ENCODE peak calls at places on chromosomes 13 and 19, in five cellular contexts. B is HFF-Myc; S is NCI-H524; F is upper lobe of right lung; H is stimulated activated CD8-positive, alpha-beta memory T cell treated with anti-CD3 and anti-CD28 coated beads, Interleukin-7, amount 100 ng/mL, for 1 hour. R is an unnamed sample.

GRCh38 chr13:27131202-27131623 is 40.4 kb downstream of the USP12 start:
- DNase-seq in B (no peak), S (no peak), F (no peak), H (peak), R (no peak)

GRCh38 chr13:80338781-80339577 is 1.9 kb downstream of the SPRY2 start:
- DNase-seq in B (no peak), S (peak), F (peak), H (no peak), R (peak)

GRCh38 chr19:14809272-14810057 is 25.5 kb downstream of the OR7A5 start:
- DNase-seq in B (no peak), S (no peak), F (no peak), H (no peak), R (no peak)

GRCh38 chr19:3360494-3361383 is 5.6 kb upstream of the NFIC start:
- DNase-seq in B (no peak), S (peak), F (peak), H (peak), R (no peak)

GRCh38 chr13:73171926-73172325 is 113.1 kb downstream of the KLF5 start:
- DNase-seq in B (no peak), S (no peak), F (no peak), H (no peak), R (no peak)

GRCh38 chr19:5340637-5341447 is at the start of gene PTPRS:
- DNase-seq in B (no peak), S (peak), F (peak), H (peak), R (peak)

GRCh38 chr19:11092181-11092538 is 2.9 kb downstream of the LDLR start:
- DNase-seq in B (no peak), S (no peak), F (no peak), H (no peak), R (no peak)

GRCh38 chr19:7870571-7871279 is 3.5 kb downstream of the PRR36 start:
- DNase-seq in B (no peak), S (no peak), F (peak), H (no peak), R (peak)

GRCh38 chr13:45994752-45995151 is 57.8 kb downstream of the ZC3H13 start:
- DNase-seq in B (no peak), S (no peak), F (no peak), H (no peak), R (no peak)

R was measured in breast epithelium.